ENCODE peak calls at places on chromosomes 3 and 15, in four cellular contexts. C is K562, Q is HepG2, N is GM12878. K is an unnamed sample.

GRCh38 chr3:1118074-1118473 is 25.2 kb downstream of the CNTN6 start:
- DNase-seq in C (no peak), N (no peak), Q (no peak), K (no peak)

GRCh38 chr15:61228025-61228901 is 839 bp downstream of the RORA start:
- DNase-seq in N (no peak), Q (no peak), C (no peak), K (no peak)

GRCh38 chr3:196207833-196208607 is 3.2 kb downstream of the ZDHHC19 start:
- DNase-seq in Q (no peak), C (peak), N (no peak), K (no peak)

GRCh38 chr3:51559266-51559907 is 20.9 kb downstream of the RAD54L2 start:
- DNase-seq in C (no peak), N (no peak), Q (no peak), K (no peak)

GRCh38 chr3:31709005-31709404 is 176.3 kb downstream of the STT3B start:
- DNase-seq in C (no peak), Q (no peak), N (no peak), K (no peak)

GRCh38 chr3:144097144-144097543 is 125.5 kb downstream of the DIPK2A start:
- DNase-seq in C (no peak), N (no peak), Q (no peak), K (no peak)

GRCh38 chr3:180040966-180041365 is 4.2 kb upstream of the PEX5L start:
- DNase-seq in Q (no peak), N (no peak), C (no peak), K (no peak)

GRCh38 chr15:62653122-62653521 is 389.4 kb upstream of the TPM1 start:
- DNase-seq in C (no peak), Q (no peak), N (no peak), K (no peak)

GRCh38 chr15:84898761-84899160 is 14.3 kb downstream of the SLC28A1 start:
- DNase-seq in Q (no peak), N (no peak), C (no peak), K (no peak)

GRCh38 chr15:44231842-44232241 is 36.8 kb upstream of the FRMD5 start:
- DNase-seq in Q (no peak), C (no peak), N (no peak), K (peak)
- H2AFZ ChIP-seq in Q (no peak), C (no peak), N (no peak), K (no peak)

DNA sequence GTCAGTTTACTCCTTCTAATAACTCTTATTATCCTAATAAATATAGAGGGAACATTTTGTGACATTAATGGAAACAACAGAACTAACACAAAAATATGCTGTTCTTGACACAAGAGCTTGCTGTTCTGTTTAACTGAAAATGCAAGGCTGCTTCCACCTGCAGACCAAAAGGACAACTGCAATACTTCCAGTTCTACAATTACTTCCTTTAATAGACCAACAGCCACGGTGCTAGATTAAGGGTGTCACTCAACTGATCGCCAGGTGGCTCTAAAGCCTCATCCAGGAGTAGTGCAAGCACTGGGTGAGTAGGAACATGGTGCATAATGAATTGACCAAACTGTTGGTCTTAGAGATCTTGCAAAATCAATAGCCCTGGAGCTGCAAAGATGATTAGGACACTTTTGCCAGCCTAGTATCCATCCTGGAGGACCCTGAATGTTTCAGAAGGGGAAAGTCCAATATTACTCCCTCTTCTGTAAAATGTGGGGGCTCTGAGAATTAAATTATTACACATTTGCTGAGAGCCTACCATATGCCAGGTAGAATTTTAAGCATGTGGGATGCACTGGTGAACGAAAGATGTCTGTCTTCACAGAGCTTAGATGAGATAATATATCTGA is 3.6 kb upstream of the CLDN16 start:
- DNase-seq in Q (peak), C (no peak), N (peak), K (peak)
- TF ChIP-seq MYC in Q (no peak), C (no peak), N (no peak), K (no peak)

DNA sequence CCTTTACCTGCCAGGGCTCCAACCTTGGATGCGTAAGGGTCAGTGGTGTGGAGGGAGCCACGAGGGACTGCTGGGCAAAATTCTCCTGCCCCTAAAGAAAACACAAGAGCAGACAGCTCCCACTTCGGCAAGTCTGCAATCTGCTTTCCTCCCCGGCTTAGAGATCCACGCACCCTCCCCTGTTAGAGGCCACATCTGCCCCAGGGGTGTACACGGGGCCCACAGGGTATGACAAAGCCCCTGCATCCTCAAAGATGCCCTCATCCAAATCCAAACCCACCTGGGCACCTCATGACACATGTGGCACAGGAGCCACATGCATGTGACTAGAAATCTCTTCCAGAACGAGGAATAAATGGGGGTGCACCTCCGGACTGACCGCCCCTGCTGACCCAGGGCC is 25.5 kb downstream of the ZXDC start:
- DNase-seq in C (no peak), Q (no peak), N (no peak), K (no peak)
- TF ChIP-seq EZH2 in C (no peak), Q (no peak), N (no peak), K (no peak)

GRCh38 chr3:36972163-36972562 is 20.8 kb downstream of the EPM2AIP1 start:
- DNase-seq in Q (peak), C (no peak), N (no peak), K (no peak)

GRCh38 chr3:36973141-36973540 is 19.8 kb downstream of the EPM2AIP1 start:
- DNase-seq in Q (no peak), N (no peak), C (peak), K (no peak)

GRCh38 chr3:36969085-36969484 is 23.8 kb downstream of the EPM2AIP1 start:
- DNase-seq in Q (no peak), C (no peak), N (no peak), K (no peak)

GRCh38 chr3:36965440-36965839 is 20.6 kb upstream of the TRANK1 start:
- DNase-seq in N (no peak), C (no peak), Q (no peak), K (no peak)

GRCh38 chr3:36969540-36970432 is 23.1 kb downstream of the EPM2AIP1 start:
- DNase-seq in C (peak), Q (peak), N (peak), K (peak)
- H2AFZ ChIP-seq in C (peak), Q (no peak), N (peak), K (peak)

DNA sequence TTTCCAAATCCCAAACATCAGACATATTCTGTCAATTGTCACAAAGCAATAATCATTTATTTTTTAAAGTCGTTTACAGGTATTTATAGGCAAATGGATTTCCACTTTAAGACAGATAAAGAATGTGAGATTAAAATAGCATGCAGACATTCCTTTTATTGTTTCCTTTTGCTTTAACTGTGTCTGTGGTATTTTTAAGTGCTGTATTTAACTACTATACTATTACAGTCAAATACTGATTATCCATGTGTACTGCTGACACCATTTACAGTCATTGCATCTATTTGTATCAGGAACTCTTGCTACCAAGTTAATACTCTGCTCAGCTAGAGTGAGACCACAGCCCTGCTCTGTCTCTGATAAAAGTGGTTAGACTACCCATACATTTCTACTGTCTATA is 12.8 kb upstream of the CEP152 start:
- DNase-seq in C (no peak), N (no peak), Q (no peak), K (no peak)
- TF ChIP-seq MYC in C (no peak), N (no peak), Q (no peak), K (no peak)